ENCODE peak calls at places on chromosome 11, in five cellular contexts. Z is mammary epithelial cell, Y is fibroblast of lung, K is K562, E is PC-3. R is an unnamed sample.
A peak's percentile ranks its signal among the peaks of the same experiment; 100 is the strongest.

GRCh38 chr11:35116762-35117588 is 22.0 kb upstream of the CD44 start:
- DNase-seq in Z (no peak), Y (no peak), K (no peak), E (no peak), R (peak; percentile 23)

GRCh38 chr11:29448246-29448877 is 568.5 kb downstream of the KCNA4 start:
- DNase-seq in Z (peak; percentile 3), Y (peak; percentile 18), K (no peak), E (peak; percentile 27), R (peak; percentile 47)

GRCh38 chr11:89361738-89362137 is 129.4 kb downstream of the NOX4 start:
- DNase-seq in Z (no peak), Y (no peak), K (no peak), E (no peak), R (no peak)

GRCh38 chr11:118618115-118618990 is 10.9 kb downstream of the PHLDB1 start:
- DNase-seq in Z (peak; percentile 40), Y (peak; percentile 91), K (no peak), E (peak; percentile 36), R (no peak)

GRCh38 chr11:102846292-102846691 is 2.9 kb upstream of the MMP3 start:
- DNase-seq in Z (peak; percentile 34), Y (peak; percentile 59), K (no peak), E (peak; percentile 74), R (no peak)

GRCh38 chr11:6757373-6757967 is 14.3 kb downstream of the OR2AG2 start:
- DNase-seq in Z (peak; percentile 31), Y (peak; percentile 42), K (peak; percentile 76), E (peak; percentile 58), R (peak; percentile 78)

GRCh38 chr11:18295316-18295715 is 26.6 kb downstream of the HPS5 start:
- DNase-seq in Z (no peak), Y (no peak), K (no peak), E (no peak), R (no peak)

GRCh38 chr11:72236083-72236697 is 7.8 kb downstream of the PHOX2A start:
- DNase-seq in Z (no peak), Y (no peak), K (no peak), E (no peak), R (no peak)

GRCh38 chr11:134656861-134657540 is 245.0 kb upstream of the B3GAT1 start:
- DNase-seq in Z (no peak), Y (no peak), K (no peak), E (no peak), R (no peak)

GRCh38 chr11:80173487-80174136 is 732.8 kb upstream of the TENM4 start:
- DNase-seq in Z (no peak), Y (no peak), K (no peak), E (no peak), R (no peak)

GRCh38 chr11:46202149-46202548 is 75.3 kb upstream of the CREB3L1 start:
- DNase-seq in Z (no peak), Y (no peak), K (no peak), E (peak; percentile 47), R (no peak)

GRCh38 chr11:1433977-1434640 is 44.4 kb downstream of the BRSK2 start:
- DNase-seq in Z (no peak), Y (no peak), K (no peak), E (no peak), R (no peak)

GRCh38 chr11:134333951-134334350 is 2.2 kb downstream of the GLB1L2 start:
- DNase-seq in Z (no peak), Y (no peak), K (no peak), E (no peak), R (no peak)

GRCh38 chr11:47989779-47990178 is 9.4 kb downstream of the PTPRJ start:
- DNase-seq in Z (no peak), Y (no peak), K (no peak), E (no peak), R (no peak)
- H4K20me1 ChIP-seq in Z (no peaks in the 10 kb centered on the region), Y (no peaks in the 10 kb centered on the region), K (peaks cover 2% of the 10 kb centered on the region), E (no peaks in the 10 kb centered on the region), R (no peaks in the 10 kb centered on the region)

GRCh38 chr11:120547871-120548681 is 36.5 kb downstream of the GRIK4 start:
- DNase-seq in Z (peak; percentile 84), Y (peak; percentile 97), K (no peak), E (peak; percentile 95), R (peak; percentile 90)

GRCh38 chr11:120547301-120547700 is 35.8 kb downstream of the GRIK4 start:
- DNase-seq in Z (peak; percentile 18), Y (peak; percentile 30), K (no peak), E (no peak), R (no peak)

GRCh38 chr11:120550007-120550406 is 38.5 kb downstream of the GRIK4 start:
- DNase-seq in Z (no peak), Y (no peak), K (no peak), E (no peak), R (no peak)

GRCh38 chr11:120549346-120549745 is 37.8 kb downstream of the GRIK4 start:
- DNase-seq in Z (no peak), Y (no peak), K (no peak), E (no peak), R (no peak)

DNA sequence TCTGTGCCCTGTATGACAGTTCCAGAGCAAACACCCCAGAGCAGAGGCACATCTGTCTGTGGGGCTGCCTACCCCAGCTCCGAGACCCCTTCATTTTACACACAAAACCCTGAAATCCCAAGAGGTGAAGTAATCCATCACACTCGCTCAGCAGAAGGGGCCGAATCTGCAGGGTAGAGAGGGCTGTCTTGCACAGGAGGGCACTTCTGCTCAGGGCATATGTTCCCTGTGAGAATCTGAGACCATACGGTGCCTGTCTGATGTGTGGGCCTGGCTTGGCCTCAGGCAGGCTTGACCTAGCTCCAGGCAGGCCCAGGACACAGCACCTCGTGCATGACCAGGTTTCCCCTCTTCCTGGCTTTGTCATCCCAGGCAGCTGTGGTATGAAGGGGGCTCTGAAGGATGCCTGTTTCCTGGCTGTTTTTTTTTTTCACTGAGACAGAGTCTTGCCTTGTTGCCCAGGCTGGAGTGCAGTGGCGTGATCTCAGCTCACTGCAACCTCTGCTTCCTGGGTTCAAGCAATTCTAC is 37.2 kb downstream of the GRIK4 start:
- DNase-seq in Z (no peak), Y (no peak), K (no peak), E (no peak), R (no peak)
- H2AFZ ChIP-seq in Z (no peak overlapping the region), Y (no peak overlapping the region), K (no peak overlapping the region), E (no peak overlapping the region), R (no peak overlapping the region)

DNA sequence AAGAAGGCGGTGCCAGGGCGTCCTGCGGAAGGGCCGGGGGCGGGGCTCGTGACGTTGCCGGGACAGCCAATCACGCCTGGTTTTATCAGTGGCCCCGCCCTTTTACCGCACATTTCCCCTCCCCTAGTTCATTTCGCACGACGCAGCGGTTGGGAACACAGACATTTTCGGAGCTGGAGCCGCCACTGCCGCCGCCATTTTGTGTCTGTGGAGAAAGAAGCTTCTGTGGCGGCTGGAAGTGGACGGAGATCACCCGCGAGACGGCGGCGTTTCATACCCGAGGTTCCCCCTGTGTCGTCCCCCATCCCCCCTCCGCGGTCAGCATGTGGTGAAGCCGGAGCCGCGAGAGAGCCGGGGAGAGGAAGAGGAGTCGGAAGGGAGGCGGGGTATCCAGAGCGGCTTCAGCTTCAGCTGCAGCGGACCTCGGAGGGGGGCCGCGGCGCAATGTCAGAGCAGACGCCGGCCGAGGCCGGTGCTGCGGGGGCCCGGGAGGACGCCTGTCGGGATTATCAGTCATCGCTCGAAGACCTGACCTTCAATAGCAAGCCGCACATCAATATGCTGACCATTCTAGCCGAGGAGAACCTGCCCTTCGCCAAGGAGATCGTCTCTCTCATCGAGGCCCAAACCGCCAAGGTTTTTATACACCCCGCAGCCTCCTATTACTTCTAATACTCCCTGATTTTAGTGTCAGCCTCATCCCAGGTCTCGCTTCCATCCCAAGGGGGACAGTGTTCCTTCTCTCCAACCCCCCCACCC is at the start of gene PCF11:
- DNase-seq in Z (no peak), Y (no peak), K (no peak), E (no peak), R (no peak)
- H3K4me1 ChIP-seq in Z (peaks cover 21% of the 10 kb centered on the region), Y (no peaks in the 10 kb centered on the region), K (peaks cover 27% of the 10 kb centered on the region), E (peaks cover 15% of the 10 kb centered on the region), R (peaks cover 18% of the 10 kb centered on the region)

DNA sequence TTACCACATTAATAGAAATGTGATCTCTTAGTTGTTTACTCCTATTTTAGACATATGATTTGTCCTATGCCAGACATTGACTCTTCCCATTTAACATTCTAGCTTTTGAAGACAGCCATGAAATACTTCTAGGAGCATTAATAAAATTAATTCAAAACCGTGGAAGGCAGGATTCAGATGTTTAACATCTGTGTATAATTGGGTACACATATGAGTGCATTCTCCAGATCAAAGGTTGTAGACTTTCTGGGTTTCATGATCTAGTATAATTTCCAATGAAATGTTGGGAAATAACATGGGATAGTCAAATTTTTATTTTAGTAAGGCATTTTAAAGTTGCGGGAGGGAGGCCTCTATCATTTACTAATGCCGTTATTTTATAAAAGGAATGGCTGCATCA is 35.2 kb upstream of the CCDC89 start:
- DNase-seq in Z (no peak), Y (no peak), K (no peak), E (no peak), R (no peak)
- H4K20me1 ChIP-seq in Z (no peaks in the 10 kb centered on the region), Y (no peaks in the 10 kb centered on the region), K (no peaks in the 10 kb centered on the region), E (no peaks in the 10 kb centered on the region), R (no peaks in the 10 kb centered on the region)

DNA sequence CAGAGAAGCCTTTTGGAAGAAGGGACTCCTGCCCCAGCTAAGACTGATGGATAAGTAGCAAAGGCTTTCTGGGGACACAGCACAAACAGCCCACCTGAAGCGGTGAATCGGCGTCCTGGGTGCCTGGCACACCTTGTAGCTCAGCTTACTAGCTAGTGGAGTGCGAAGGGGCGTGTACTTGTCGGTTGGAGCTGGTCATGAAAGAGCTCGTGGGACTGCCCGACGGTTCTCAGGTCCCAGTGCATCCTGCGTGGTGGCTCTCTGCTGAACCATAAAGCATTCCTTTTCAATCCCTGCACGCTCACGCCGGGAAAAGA is 683 bp upstream of the UVRAG start:
- DNase-seq in Z (no peak), Y (no peak), K (no peak), E (no peak), R (no peak)
- H2AFZ ChIP-seq in Z (peak overlapping the region; percentile 89), Y (peak overlapping the region; percentile 95), K (peak overlapping the region; percentile 98), E (peak overlapping the region; percentile 93), R (peak overlapping the region; percentile 50)

DNA sequence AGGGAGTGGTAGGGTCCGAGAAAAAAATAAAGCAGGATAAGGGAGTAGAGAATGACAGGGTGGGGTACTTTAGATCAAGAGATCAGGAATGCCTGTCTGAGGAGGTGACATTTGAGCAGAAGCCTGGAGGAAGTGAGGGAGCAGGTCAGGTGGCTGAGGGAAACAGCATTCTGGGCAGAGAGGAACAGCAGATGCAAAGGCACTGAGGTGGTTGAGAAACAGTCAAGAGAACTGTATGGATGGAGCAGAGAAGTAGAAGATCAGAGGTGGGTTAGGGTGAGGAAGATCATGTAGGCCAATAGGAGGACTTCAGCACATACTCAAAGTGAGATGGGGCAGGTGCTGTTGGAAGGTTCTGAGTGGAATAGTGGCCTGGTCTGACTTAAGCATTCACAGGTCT is 8.3 kb downstream of the ARHGEF17 start:
- DNase-seq in Z (no peak), Y (no peak), K (no peak), E (no peak), R (no peak)
- H3K4me1 ChIP-seq in Z (peaks cover 44% of the 10 kb centered on the region), Y (peaks cover 55% of the 10 kb centered on the region), K (peaks cover 3% of the 10 kb centered on the region), E (no peaks in the 10 kb centered on the region), R (peaks cover 63% of the 10 kb centered on the region)

DNA sequence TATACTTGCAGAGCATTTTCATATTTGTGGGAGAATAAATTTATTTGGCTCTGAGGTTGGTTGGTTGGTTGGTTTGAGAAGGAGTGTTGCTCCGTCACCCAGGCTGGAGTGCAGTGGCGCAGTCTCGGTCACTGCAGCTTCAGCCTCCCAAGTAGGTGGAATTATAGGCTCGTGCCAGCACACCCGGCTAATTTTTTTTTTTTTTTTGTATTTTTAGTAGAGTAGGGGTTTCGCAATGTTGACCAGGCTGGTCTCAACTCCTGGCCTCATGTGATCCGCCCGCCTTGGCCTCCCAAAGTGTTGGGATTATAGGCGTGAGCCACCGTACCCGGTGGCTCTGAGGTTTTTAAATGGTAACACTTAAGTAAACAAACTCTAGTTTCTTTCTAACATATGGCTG is 161.1 kb downstream of the TEAD1 start:
- DNase-seq in Z (no peak), Y (no peak), K (no peak), E (no peak), R (no peak)
- H4K20me1 ChIP-seq in Z (no peaks in the 10 kb centered on the region), Y (peaks cover 1% of the 10 kb centered on the region), K (no peaks in the 10 kb centered on the region), E (no peaks in the 10 kb centered on the region), R (peaks cover 4% of the 10 kb centered on the region)

R was measured in hepatocyte.